ENCODE peak calls at places on chromosomes 12 and 14, in four cellular contexts. N, F, P and M are unnamed samples.

GRCh38 chr14:69848903-69849391 is 30.3 kb upstream of the SMOC1 start:
- DNase-seq in N (peak; percentile 64), P (no peak), F (no peak), M (no peak)

GRCh38 chr12:90010089-90010488 is 301.5 kb upstream of the ATP2B1 start:
- DNase-seq in N (no peak), F (no peak), P (no peak), M (no peak)

GRCh38 chr12:52526511-52526951 is 6.3 kb upstream of the KRT5 start:
- DNase-seq in F (peak; percentile 21), N (no peak), P (no peak), M (no peak)

GRCh38 chr12:48811454-48812090 is 6.7 kb upstream of the CACNB3 start:
- DNase-seq in F (no peak), P (no peak), N (no peak), M (no peak)

GRCh38 chr12:107091989-107092641 is 1.2 kb downstream of the CRY1 start:
- DNase-seq in F (peak; percentile 43), P (no peak), N (no peak), M (no peak)

GRCh38 chr12:26863515-26863914 is 30.5 kb upstream of the ITPR2 start:
- DNase-seq in F (no peak), P (no peak), N (no peak), M (no peak)

GRCh38 chr12:2161478-2161877 is 108.7 kb downstream of the CACNA1C start:
- DNase-seq in N (peak; percentile 85), P (peak; percentile 91), F (peak; percentile 67), M (peak; percentile 84)

GRCh38 chr12:108090107-108090899 is 38.8 kb upstream of the WSCD2 start:
- DNase-seq in N (no peak), F (no peak), P (no peak), M (no peak)

GRCh38 chr14:23057757-23058653 is 685 bp upstream of the CDH24 start:
- DNase-seq in P (peak; percentile 86), N (peak; percentile 92), F (peak; percentile 80), M (peak; percentile 91)

GRCh38 chr14:23078692-23079116 is 16.2 kb downstream of the ACIN1 start:
- DNase-seq in N (peak; percentile 85), P (peak; percentile 91), F (no peak), M (no peak)

GRCh38 chr12:26648999-26649398 is 184.0 kb downstream of the ITPR2 start:
- DNase-seq in F (no peak), N (no peak), P (no peak), M (no peak)

GRCh38 chr14:89476515-89476914 is 59.5 kb upstream of the FOXN3 start:
- DNase-seq in N (no peak), P (no peak), F (no peak), M (no peak)

GRCh38 chr14:54803396-54803795 is 99.2 kb downstream of the GCH1 start:
- DNase-seq in P (no peak), F (no peak), N (no peak), M (no peak)

GRCh38 chr14:56002316-56002715 is 115.9 kb upstream of the PELI2 start:
- DNase-seq in N (no peak), F (no peak), P (no peak), M (no peak)

GRCh38 chr12:93563807-93564538 is 8.5 kb upstream of the SOCS2 start:
- DNase-seq in N (no peak), F (peak; percentile 45), P (no peak), M (no peak)

GRCh38 chr12:120826335-120826734 is 77.8 kb downstream of the SPPL3 start:
- DNase-seq in N (no peak), P (no peak), F (no peak), M (no peak)

GRCh38 chr12:99277566-99277965 is 370.0 kb upstream of the GARIN6 start:
- DNase-seq in N (no peak), P (no peak), F (no peak), M (no peak)

GRCh38 chr14:51638071-51638944 is 13.4 kb upstream of the FRMD6 start:
- DNase-seq in N (no peak), P (no peak), F (peak; percentile 73), M (no peak)

GRCh38 chr12:20523658-20524057 is 155.3 kb downstream of the PDE3A start:
- DNase-seq in N (no peak), P (no peak), F (no peak), M (no peak)

GRCh38 chr14:58717821-58718220 is 80.1 kb downstream of the DACT1 start:
- DNase-seq in F (no peak), P (no peak), N (no peak), M (no peak)
- H3K4me1 ChIP-seq in F (no peaks in the 10 kb centered on the region), P (no peaks in the 10 kb centered on the region), N (peaks cover 9% of the 10 kb centered on the region), M (no peaks in the 10 kb centered on the region)

GRCh38 chr14:104137297-104138097 is 890 bp upstream of the KIF26A start:
- DNase-seq in P (no peak), N (peak; percentile 75), F (peak; percentile 24), M (peak; percentile 62)
- H3K4me3 ChIP-seq in P (peak overlapping the region; percentile 64), N (peak overlapping the region; percentile 68), F (peak overlapping the region; percentile 83), M (peak overlapping the region; percentile 21)

DNA sequence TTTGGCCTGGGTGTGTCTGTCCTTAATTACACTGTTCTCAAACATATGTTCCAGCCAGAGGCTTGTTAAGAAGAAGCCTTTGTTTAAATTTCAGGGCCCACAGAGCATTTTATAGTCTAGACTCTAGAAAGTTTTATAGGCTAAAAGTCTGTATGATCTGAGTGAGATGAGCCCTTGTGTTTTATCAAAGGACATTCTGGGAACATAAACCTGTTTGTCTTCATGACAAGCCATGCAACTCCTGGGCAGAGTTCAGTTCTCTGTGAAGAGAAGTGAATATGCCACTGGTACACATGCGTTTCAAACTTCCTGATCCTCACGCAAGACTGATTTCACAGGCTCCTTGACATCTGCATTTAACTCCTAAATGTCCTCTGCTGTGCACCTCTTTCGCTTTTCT is 4.6 kb upstream of the FAM234B start:
- DNase-seq in N (no peak), P (no peak), F (no peak), M (no peak)
- H3K27ac ChIP-seq in N (no peak overlapping the region), P (no peak overlapping the region), F (no peak overlapping the region), M (no peak overlapping the region)

GRCh38 chr12:57745485-57745881 is 644 bp downstream of the TSPAN31 start:
- DNase-seq in N (no peak), F (no peak), P (no peak), M (peak; percentile 49)

GRCh38 chr12:57744777-57745484 is at the start of gene TSPAN31:
- DNase-seq in F (peak; percentile 98), N (peak; percentile 99), P (peak; percentile 99), M (peak; percentile 99)

GRCh38 chr12:57746025-57746424 is 1.2 kb downstream of the TSPAN31 start:
- DNase-seq in P (no peak), F (no peak), N (no peak), M (no peak)

GRCh38 chr12:57744194-57744776 is 554 bp upstream of the TSPAN31 start:
- DNase-seq in N (peak; percentile 87), F (peak; percentile 77), P (peak; percentile 89), M (peak; percentile 94)

DNA sequence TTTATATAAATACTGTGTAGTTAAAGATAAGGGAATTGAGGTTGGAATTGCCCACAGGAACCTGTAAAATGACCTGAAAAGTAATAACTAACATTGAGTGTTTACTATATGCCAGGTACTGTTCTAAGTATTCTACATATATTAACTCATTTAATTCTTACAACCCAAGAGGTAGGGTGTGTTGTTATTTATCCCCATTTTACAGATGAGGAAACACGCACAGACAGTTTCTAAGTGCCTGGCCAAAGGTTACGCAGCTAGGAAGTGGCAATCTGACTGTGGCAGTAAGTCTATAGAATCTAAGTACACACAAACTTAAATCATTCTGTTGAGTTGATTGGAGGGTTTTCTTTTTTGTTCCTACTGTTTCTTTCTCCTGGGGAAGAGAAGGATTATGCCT is 1.1 kb upstream of the TSPAN31 start:
- DNase-seq in N (no peak), P (no peak), F (no peak), M (no peak)
- H3K4me1 ChIP-seq in N (peaks cover 11% of the 10 kb centered on the region), P (no peaks in the 10 kb centered on the region), F (peaks cover 8% of the 10 kb centered on the region), M (no peaks in the 10 kb centered on the region)

GRCh38 chr12:109156036-109156435 is 39.6 kb downstream of the ACACB start:
- DNase-seq in P (no peak), N (no peak), F (no peak), M (no peak)

GRCh38 chr12:109157986-109158385 is 41.6 kb downstream of the ACACB start:
- DNase-seq in N (no peak), F (no peak), P (no peak), M (no peak)

GRCh38 chr12:109156586-109156985 is 40.2 kb downstream of the ACACB start:
- DNase-seq in F (no peak), N (no peak), P (no peak), M (no peak)

GRCh38 chr12:109153711-109154434 is 37.5 kb downstream of the ACACB start:
- DNase-seq in N (no peak), F (no peak), P (no peak), M (no peak)

GRCh38 chr12:109154485-109155438 is 38.4 kb downstream of the ACACB start:
- DNase-seq in P (peak; percentile 78), N (peak; percentile 93), F (peak; percentile 71), M (peak; percentile 87)
- H3K4me3 ChIP-seq in P (peak overlapping the region; percentile 69), N (peak overlapping the region; percentile 75), F (peak overlapping the region; percentile 70), M (peak overlapping the region; percentile 47)

DNA sequence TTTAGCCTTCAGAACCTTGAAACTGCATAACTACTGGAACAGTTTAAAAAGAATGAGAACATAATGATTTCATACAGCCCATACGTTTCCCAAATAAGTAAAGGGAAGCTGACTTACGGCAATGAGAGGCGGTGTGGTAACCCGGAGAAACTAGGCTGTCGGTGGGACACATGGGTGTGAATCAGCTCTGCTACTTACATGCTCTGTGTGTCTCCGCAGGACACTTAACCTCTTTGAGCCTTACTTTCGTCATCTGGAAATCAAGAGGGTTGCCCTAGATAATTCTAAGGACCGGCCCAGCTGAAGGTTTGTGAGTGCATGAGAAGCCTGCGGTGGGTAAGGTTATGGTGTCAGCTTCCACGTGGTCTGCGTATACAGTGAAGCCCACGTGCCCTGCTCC is 49.3 kb upstream of the PLEKHG3 start:
- DNase-seq in P (no peak), N (no peak), F (no peak), M (no peak)
- H3K27ac ChIP-seq in P (peak overlapping the region; percentile 62), N (no peak overlapping the region), F (no peak overlapping the region), M (peak overlapping the region; percentile 52)

GRCh38 chr12:13947237-13947945 is 34.0 kb downstream of the GRIN2B start:
- DNase-seq in F (no peak), N (no peak), P (no peak), M (no peak)
- H3K4me1 ChIP-seq in F (no peaks in the 10 kb centered on the region), N (no peaks in the 10 kb centered on the region), P (no peaks in the 10 kb centered on the region), M (no peaks in the 10 kb centered on the region)